ENCODE peak calls at places on chromosomes 11 and 22, in six cellular contexts. One of them, this sample, is unnamed.

GRCh38 chr11:65366340-65366773 is 11.8 kb downstream of the TIGD3 start:
- DNase-seq in omental fat pad: no peak
- DNase-seq in PC-9: peak
- DNase-seq in fibroblast of pulmonary artery: peak
- DNase-seq in epithelial cell of esophagus: peak
- DNase-seq in BJ: no peak
- DNase-seq in this sample: no peak

GRCh38 chr11:2825886-2826678 is 59.5 kb downstream of the CDKN1C start:
- DNase-seq in omental fat pad: peak
- DNase-seq in PC-9: peak
- DNase-seq in fibroblast of pulmonary artery: peak
- DNase-seq in epithelial cell of esophagus: peak
- DNase-seq in BJ: peak
- DNase-seq in this sample: no peak

GRCh38 chr11:96096360-96096759 is 172.5 kb upstream of the MTMR2 start:
- DNase-seq in omental fat pad: no peak
- DNase-seq in PC-9: no peak
- DNase-seq in fibroblast of pulmonary artery: no peak
- DNase-seq in epithelial cell of esophagus: no peak
- DNase-seq in BJ: no peak
- DNase-seq in this sample: no peak

GRCh38 chr11:69677744-69678143 is 2.6 kb upstream of the LTO1 start:
- DNase-seq in omental fat pad: no peak
- DNase-seq in PC-9: no peak
- DNase-seq in fibroblast of pulmonary artery: no peak
- DNase-seq in epithelial cell of esophagus: no peak
- DNase-seq in BJ: no peak
- DNase-seq in this sample: no peak

GRCh38 chr11:47234669-47235075 is 13.9 kb downstream of the ACP2 start:
- DNase-seq in omental fat pad: no peak
- DNase-seq in PC-9: no peak
- DNase-seq in fibroblast of pulmonary artery: peak
- DNase-seq in epithelial cell of esophagus: no peak
- DNase-seq in BJ: no peak
- DNase-seq in this sample: no peak

GRCh38 chr11:118068206-118068944 is 8.5 kb upstream of the TMPRSS4 start:
- DNase-seq in omental fat pad: no peak
- DNase-seq in PC-9: no peak
- DNase-seq in fibroblast of pulmonary artery: no peak
- DNase-seq in epithelial cell of esophagus: no peak
- DNase-seq in BJ: no peak
- DNase-seq in this sample: no peak

GRCh38 chr11:281486-282161 is 3.4 kb downstream of the NLRP6 start:
- DNase-seq in omental fat pad: no peak
- DNase-seq in PC-9: no peak
- DNase-seq in fibroblast of pulmonary artery: no peak
- DNase-seq in epithelial cell of esophagus: no peak
- DNase-seq in BJ: no peak
- DNase-seq in this sample: no peak

GRCh38 chr22:21866821-21867527 is 471 bp downstream of the MAPK1 start:
- DNase-seq in omental fat pad: no peak
- DNase-seq in PC-9: peak
- DNase-seq in fibroblast of pulmonary artery: no peak
- DNase-seq in epithelial cell of esophagus: peak
- DNase-seq in BJ: no peak
- DNase-seq in this sample: peak

GRCh38 chr22:49561976-49562375 is 265.7 kb downstream of the BRD1 start:
- DNase-seq in omental fat pad: no peak
- DNase-seq in PC-9: no peak
- DNase-seq in fibroblast of pulmonary artery: no peak
- DNase-seq in epithelial cell of esophagus: no peak
- DNase-seq in BJ: no peak
- DNase-seq in this sample: no peak

GRCh38 chr11:60905551-60906113 is 753 bp downstream of the PRPF19 start:
- DNase-seq in omental fat pad: no peak
- DNase-seq in PC-9: no peak
- DNase-seq in fibroblast of pulmonary artery: peak
- DNase-seq in epithelial cell of esophagus: peak
- DNase-seq in BJ: no peak
- DNase-seq in this sample: no peak

GRCh38 chr11:120403966-120404365 is 67.8 kb downstream of the ARHGEF12 start:
- DNase-seq in omental fat pad: no peak
- DNase-seq in PC-9: no peak
- DNase-seq in fibroblast of pulmonary artery: no peak
- DNase-seq in epithelial cell of esophagus: no peak
- DNase-seq in BJ: no peak
- DNase-seq in this sample: no peak

GRCh38 chr11:64650923-64651523 is 60.0 kb downstream of the SLC22A12 start:
- DNase-seq in omental fat pad: no peak
- DNase-seq in PC-9: peak
- DNase-seq in fibroblast of pulmonary artery: peak
- DNase-seq in epithelial cell of esophagus: peak
- DNase-seq in BJ: no peak
- DNase-seq in this sample: no peak

GRCh38 chr11:74754507-74755255 is 6.0 kb downstream of the RNF169 start:
- DNase-seq in omental fat pad: no peak
- DNase-seq in PC-9: peak
- DNase-seq in fibroblast of pulmonary artery: peak
- DNase-seq in epithelial cell of esophagus: peak
- DNase-seq in BJ: peak
- DNase-seq in this sample: no peak

GRCh38 chr11:91158297-91158696 is 935.4 kb upstream of the CHORDC1 start:
- DNase-seq in omental fat pad: no peak
- DNase-seq in PC-9: no peak
- DNase-seq in fibroblast of pulmonary artery: no peak
- DNase-seq in epithelial cell of esophagus: no peak
- DNase-seq in BJ: no peak
- DNase-seq in this sample: no peak

GRCh38 chr22:23538502-23538860 is 41.6 kb downstream of the IGLL1 start:
- DNase-seq in omental fat pad: no peak
- DNase-seq in PC-9: no peak
- DNase-seq in fibroblast of pulmonary artery: no peak
- DNase-seq in epithelial cell of esophagus: no peak
- DNase-seq in BJ: no peak
- DNase-seq in this sample: no peak

GRCh38 chr22:29382575-29383328 is 5.6 kb downstream of the AP1B1 start:
- DNase-seq in omental fat pad: no peak
- DNase-seq in PC-9: no peak
- DNase-seq in fibroblast of pulmonary artery: no peak
- DNase-seq in epithelial cell of esophagus: no peak
- DNase-seq in BJ: no peak
- DNase-seq in this sample: no peak

GRCh38 chr11:29256580-29256979 is 760.2 kb downstream of the KCNA4 start:
- DNase-seq in omental fat pad: no peak
- DNase-seq in PC-9: no peak
- DNase-seq in fibroblast of pulmonary artery: no peak
- DNase-seq in epithelial cell of esophagus: no peak
- DNase-seq in BJ: no peak
- DNase-seq in this sample: no peak

GRCh38 chr11:27520226-27520625 is 13.7 kb upstream of the LIN7C start:
- DNase-seq in omental fat pad: no peak
- DNase-seq in PC-9: no peak
- DNase-seq in fibroblast of pulmonary artery: peak
- DNase-seq in epithelial cell of esophagus: no peak
- DNase-seq in BJ: no peak
- DNase-seq in this sample: no peak

GRCh38 chr22:26547426-26547825 is 35.2 kb upstream of the TFIP11 start:
- DNase-seq in omental fat pad: no peak
- DNase-seq in PC-9: no peak
- DNase-seq in fibroblast of pulmonary artery: no peak
- DNase-seq in epithelial cell of esophagus: peak
- DNase-seq in BJ: no peak
- DNase-seq in this sample: peak

GRCh38 chr22:37428649-37429586 is 1.6 kb upstream of the ELFN2 start:
- DNase-seq in omental fat pad: no peak
- DNase-seq in PC-9: no peak
- DNase-seq in fibroblast of pulmonary artery: peak
- DNase-seq in epithelial cell of esophagus: peak
- DNase-seq in BJ: no peak
- DNase-seq in this sample: peak

GRCh38 chr11:63527667-63528066 is 8.9 kb upstream of the PLAAT4 start:
- DNase-seq in omental fat pad: no peak
- DNase-seq in PC-9: no peak
- DNase-seq in fibroblast of pulmonary artery: no peak
- DNase-seq in epithelial cell of esophagus: no peak
- DNase-seq in BJ: no peak
- DNase-seq in this sample: no peak

GRCh38 chr22:27823221-27823620 is 21.7 kb upstream of the MN1 start:
- DNase-seq in omental fat pad: no peak
- DNase-seq in PC-9: no peak
- DNase-seq in fibroblast of pulmonary artery: no peak
- DNase-seq in epithelial cell of esophagus: no peak
- DNase-seq in BJ: no peak
- DNase-seq in this sample: no peak

DNA sequence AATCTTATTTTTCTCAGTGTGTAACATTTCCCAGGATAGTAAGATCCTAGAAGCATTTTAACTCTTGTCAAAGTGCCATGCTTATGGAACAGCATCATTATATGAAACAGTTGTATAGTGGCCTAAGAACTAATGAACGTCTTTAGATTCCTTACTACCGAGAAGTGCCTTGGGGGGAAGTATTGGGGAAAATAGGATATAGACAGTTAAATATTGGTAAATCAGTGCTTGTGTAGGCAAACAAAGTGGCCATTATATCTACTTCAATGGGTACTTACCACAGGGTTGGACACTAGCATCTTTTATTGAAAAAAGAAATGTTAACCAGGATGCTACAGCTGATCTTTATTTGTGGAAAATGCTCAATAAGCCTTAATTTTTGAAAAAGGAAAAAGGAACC is 11.3 kb downstream of the FAR1 start:
- DNase-seq in omental fat pad: no peak
- DNase-seq in PC-9: no peak
- DNase-seq in fibroblast of pulmonary artery: no peak
- DNase-seq in epithelial cell of esophagus: no peak
- DNase-seq in BJ: no peak
- DNase-seq in this sample: no peak
- TF ChIP-seq CTCF in omental fat pad: no peak
- TF ChIP-seq CTCF in PC-9: no peak
- TF ChIP-seq CTCF in fibroblast of pulmonary artery: no peak
- TF ChIP-seq CTCF in epithelial cell of esophagus: no peak
- TF ChIP-seq CTCF in BJ: no peak
- TF ChIP-seq CTCF in this sample: no peak

DNA sequence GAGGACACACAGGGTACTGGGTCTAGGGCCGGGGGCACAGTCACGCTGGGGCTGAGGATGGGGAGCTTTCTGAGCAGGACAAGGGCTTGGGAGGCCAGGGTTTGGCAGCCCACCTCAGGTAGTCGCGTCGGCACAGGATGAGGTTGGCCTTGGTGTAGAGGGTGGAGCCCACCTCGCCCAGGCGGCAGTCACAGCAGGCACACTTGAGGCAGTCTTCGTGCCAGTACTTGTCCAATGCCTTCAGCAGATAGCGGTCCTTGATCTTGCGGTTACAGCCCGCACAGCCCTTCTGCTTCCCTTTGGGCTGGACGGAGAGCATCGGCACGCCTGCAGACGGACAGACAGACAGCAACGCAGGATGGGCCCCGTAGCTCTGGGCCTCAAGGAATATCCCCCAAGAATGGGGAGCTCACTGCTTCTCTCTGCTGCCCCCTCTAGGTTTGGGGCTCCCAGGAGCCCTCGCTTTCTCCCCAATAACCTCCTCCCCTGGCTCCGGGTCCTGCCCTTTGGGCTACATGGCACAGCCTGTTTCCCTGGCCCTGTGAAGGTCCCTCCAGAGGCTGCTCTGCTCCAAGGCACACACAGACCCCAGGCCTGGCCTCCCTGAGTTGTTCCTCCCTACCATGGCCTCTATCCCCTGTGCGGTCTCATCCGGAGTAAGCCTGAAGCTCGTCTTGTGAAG is 33.4 kb downstream of the LMO1 start:
- DNase-seq in omental fat pad: no peak
- DNase-seq in PC-9: no peak
- DNase-seq in fibroblast of pulmonary artery: no peak
- DNase-seq in epithelial cell of esophagus: peak
- DNase-seq in BJ: no peak
- DNase-seq in this sample: no peak
- TF ChIP-seq CTCF in omental fat pad: no peak
- TF ChIP-seq CTCF in PC-9: no peak
- TF ChIP-seq CTCF in fibroblast of pulmonary artery: no peak
- TF ChIP-seq CTCF in epithelial cell of esophagus: peak
- TF ChIP-seq CTCF in BJ: no peak
- TF ChIP-seq CTCF in this sample: no peak

GRCh38 chr22:33652596-33652995 is 267.7 kb downstream of the LARGE1 start:
- DNase-seq in omental fat pad: no peak
- DNase-seq in PC-9: no peak
- DNase-seq in fibroblast of pulmonary artery: no peak
- DNase-seq in epithelial cell of esophagus: no peak
- DNase-seq in BJ: no peak
- DNase-seq in this sample: no peak

GRCh38 chr22:33656808-33657628 is 263.3 kb downstream of the LARGE1 start:
- DNase-seq in omental fat pad: no peak
- DNase-seq in PC-9: no peak
- DNase-seq in fibroblast of pulmonary artery: no peak
- DNase-seq in epithelial cell of esophagus: no peak
- DNase-seq in BJ: no peak
- DNase-seq in this sample: no peak

GRCh38 chr22:33650244-33650643 is 270.0 kb downstream of the LARGE1 start:
- DNase-seq in omental fat pad: no peak
- DNase-seq in PC-9: no peak
- DNase-seq in fibroblast of pulmonary artery: no peak
- DNase-seq in epithelial cell of esophagus: no peak
- DNase-seq in BJ: no peak
- DNase-seq in this sample: no peak

GRCh38 chr22:33654173-33654890 is 265.9 kb downstream of the LARGE1 start:
- DNase-seq in omental fat pad: no peak
- DNase-seq in PC-9: no peak
- DNase-seq in fibroblast of pulmonary artery: no peak
- DNase-seq in epithelial cell of esophagus: no peak
- DNase-seq in BJ: no peak
- DNase-seq in this sample: no peak

GRCh38 chr22:33653525-33654063 is 266.7 kb downstream of the LARGE1 start:
- DNase-seq in omental fat pad: no peak
- DNase-seq in PC-9: no peak
- DNase-seq in fibroblast of pulmonary artery: no peak
- DNase-seq in epithelial cell of esophagus: no peak
- DNase-seq in BJ: no peak
- DNase-seq in this sample: no peak
- TF ChIP-seq CTCF in omental fat pad: no peak
- TF ChIP-seq CTCF in PC-9: no peak
- TF ChIP-seq CTCF in fibroblast of pulmonary artery: no peak
- TF ChIP-seq CTCF in epithelial cell of esophagus: no peak
- TF ChIP-seq CTCF in BJ: no peak
- TF ChIP-seq CTCF in this sample: no peak

GRCh38 chr11:105577645-105578044 is 32.2 kb upstream of the GRIA4 start:
- DNase-seq in omental fat pad: no peak
- DNase-seq in PC-9: no peak
- DNase-seq in fibroblast of pulmonary artery: peak
- DNase-seq in epithelial cell of esophagus: peak
- DNase-seq in BJ: no peak
- DNase-seq in this sample: no peak
- TF ChIP-seq CTCF in omental fat pad: no peak
- TF ChIP-seq CTCF in PC-9: peak
- TF ChIP-seq CTCF in fibroblast of pulmonary artery: peak
- TF ChIP-seq CTCF in epithelial cell of esophagus: no peak
- TF ChIP-seq CTCF in BJ: no peak
- TF ChIP-seq CTCF in this sample: no peak

DNA sequence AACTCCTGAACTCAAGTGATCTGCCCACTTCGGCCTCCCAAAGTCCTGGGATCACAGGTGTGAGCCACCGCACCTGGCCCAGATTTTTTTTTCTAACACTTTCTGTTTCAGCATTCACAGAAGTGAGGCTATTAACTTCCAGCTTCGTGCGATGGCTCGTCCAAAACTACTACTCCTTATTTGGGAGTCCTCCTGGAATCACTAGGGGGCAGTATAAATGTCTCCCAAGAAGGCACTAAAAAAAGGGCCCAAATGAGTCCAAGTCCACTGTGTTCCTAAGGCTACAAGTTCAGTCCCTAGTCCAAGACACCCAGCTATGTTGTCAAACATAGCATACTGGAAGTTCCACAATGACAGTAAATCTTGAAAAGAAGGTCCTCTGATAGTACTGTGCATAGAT is 63.2 kb upstream of the BIRC3 start:
- DNase-seq in omental fat pad: no peak
- DNase-seq in PC-9: no peak
- DNase-seq in fibroblast of pulmonary artery: no peak
- DNase-seq in epithelial cell of esophagus: no peak
- DNase-seq in BJ: no peak
- DNase-seq in this sample: no peak
- TF ChIP-seq CTCF in omental fat pad: no peak
- TF ChIP-seq CTCF in PC-9: peak
- TF ChIP-seq CTCF in fibroblast of pulmonary artery: peak
- TF ChIP-seq CTCF in epithelial cell of esophagus: peak
- TF ChIP-seq CTCF in BJ: no peak
- TF ChIP-seq CTCF in this sample: no peak